ENCODE peak calls at places on chromosomes 11 and 22, in ten cellular contexts. D is mammary epithelial cell, M is kidney, L is MM.1S, J is upper lobe of left lung, K is pancreas, Y is transverse colon, C is heart left ventricle, N is hepatocyte, T is AG04450. V is an unnamed sample.

GRCh38 chr11:30192620-30193019 is 38.2 kb upstream of the FSHB start:
- DNase-seq in D (no peak), M (no peak), L (no peak), J (no peak), K (no peak), Y (no peak), C (no peak), N (no peak), T (no peak), V (no peak)

GRCh38 chr22:49213731-49214352 is 613.8 kb downstream of the BRD1 start:
- DNase-seq in D (no peak), M (peak; percentile 13), L (no peak), J (peak; percentile 6), K (no peak), Y (no peak), C (peak; percentile 24), N (no peak), T (no peak), V (no peak)

GRCh38 chr11:75311858-75312288 is 39.6 kb downstream of the ARRB1 start:
- DNase-seq in D (no peak), M (peak; percentile 89), L (no peak), J (peak; percentile 61), K (no peak), Y (peak; percentile 82), C (peak; percentile 91), N (peak; percentile 73), T (no peak), V (no peak)

GRCh38 chr22:46047841-46048595 is 71.1 kb upstream of the WNT7B start:
- DNase-seq in D (no peak), M (peak; percentile 49), L (no peak), J (peak; percentile 67), K (peak; percentile 26), Y (peak; percentile 16), C (no peak), N (no peak), T (no peak), V (no peak)

GRCh38 chr11:20661850-20662249 is 7.5 kb upstream of the NELL1 start:
- DNase-seq in D (no peak), M (no peak), L (no peak), J (no peak), K (no peak), Y (no peak), C (no peak), N (no peak), T (no peak), V (no peak)

GRCh38 chr11:1548221-1549070 is 23.6 kb downstream of the DUSP8 start:
- DNase-seq in D (peak; percentile 35), M (peak; percentile 94), L (no peak), J (peak; percentile 92), K (peak; percentile 89), Y (peak; percentile 87), C (peak; percentile 82), N (peak; percentile 89), T (no peak), V (no peak)

GRCh38 chr11:33655842-33656600 is 44.6 kb downstream of the C11orf91 start:
- DNase-seq in D (peak; percentile 64), M (no peak), L (no peak), J (no peak), K (no peak), Y (no peak), C (no peak), N (no peak), T (no peak), V (no peak)

GRCh38 chr22:45308624-45309421 is 911 bp upstream of the FAM118A start:
- DNase-seq in D (no peak), M (peak; percentile 77), L (no peak), J (no peak), K (no peak), Y (peak; percentile 42), C (no peak), N (no peak), T (no peak), V (no peak)

GRCh38 chr11:10323793-10324170 is 18.9 kb downstream of the ADM start:
- DNase-seq in D (peak; percentile 21), M (no peak), L (no peak), J (no peak), K (no peak), Y (no peak), C (no peak), N (no peak), T (no peak), V (no peak)

GRCh38 chr22:42719133-42719532 is 1.5 kb downstream of the A4GALT start:
- DNase-seq in D (no peak), M (no peak), L (no peak), J (no peak), K (no peak), Y (no peak), C (no peak), N (no peak), T (no peak), V (no peak)

GRCh38 chr22:16956290-16956689 is 51.7 kb downstream of the GAB4 start:
- DNase-seq in D (no peak), M (peak; percentile 45), L (no peak), J (no peak), K (no peak), Y (no peak), C (no peak), N (no peak), T (no peak), V (no peak)

GRCh38 chr22:50443202-50443601 is 31.6 kb downstream of the SBF1 start:
- DNase-seq in D (no peak), M (peak; percentile 73), L (no peak), J (no peak), K (no peak), Y (no peak), C (peak; percentile 37), N (no peak), T (no peak), V (no peak)

GRCh38 chr11:1827095-1827797 is 7.5 kb upstream of the SYT8 start:
- DNase-seq in D (peak; percentile 89), M (peak; percentile 85), L (no peak), J (peak; percentile 90), K (peak; percentile 78), Y (peak; percentile 71), C (peak; percentile 73), N (peak; percentile 76), T (no peak), V (no peak)

GRCh38 chr11:97743205-97743742 is 1277.5 kb upstream of the CNTN5 start:
- DNase-seq in D (peak; percentile 69), M (no peak), L (no peak), J (no peak), K (no peak), Y (no peak), C (no peak), N (no peak), T (no peak), V (no peak)

GRCh38 chr11:134392953-134393615 is 19.0 kb downstream of the B3GAT1 start:
- DNase-seq in D (no peak), M (no peak), L (no peak), J (no peak), K (no peak), Y (no peak), C (no peak), N (no peak), T (no peak), V (no peak)

GRCh38 chr11:134395002-134395401 is 17.0 kb downstream of the B3GAT1 start:
- DNase-seq in D (no peak), M (no peak), L (no peak), J (no peak), K (no peak), Y (no peak), C (no peak), N (no peak), T (no peak), V (no peak)

GRCh38 chr11:134391656-134392055 is 20.4 kb downstream of the B3GAT1 start:
- DNase-seq in D (no peak), M (no peak), L (no peak), J (no peak), K (no peak), Y (no peak), C (peak; percentile 37), N (no peak), T (no peak), V (no peak)

GRCh38 chr11:134394311-134394710 is 17.7 kb downstream of the B3GAT1 start:
- DNase-seq in D (no peak), M (no peak), L (no peak), J (no peak), K (no peak), Y (no peak), C (peak; percentile 23), N (no peak), T (no peak), V (no peak)

DNA sequence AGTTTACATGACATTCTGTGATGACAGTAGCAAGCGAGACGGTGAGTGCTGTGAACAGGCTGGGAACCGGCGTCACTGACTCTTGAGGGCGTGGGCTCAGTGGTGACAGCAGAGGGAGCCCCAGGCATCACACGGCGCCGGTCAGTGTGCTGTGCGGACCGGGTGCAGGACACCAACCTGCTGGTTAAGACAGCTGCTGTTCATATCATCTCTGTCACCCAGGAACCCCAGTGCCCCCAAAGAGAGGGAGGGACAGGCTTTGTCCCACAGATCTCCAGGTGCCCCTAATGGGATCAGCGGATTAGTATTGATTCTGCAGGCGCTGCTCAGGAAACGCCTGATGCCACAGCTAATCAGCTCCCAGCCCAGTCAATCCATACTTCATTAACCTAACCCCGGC is 18.4 kb downstream of the B3GAT1 start:
- DNase-seq in D (no peak), M (no peak), L (no peak), J (no peak), K (no peak), Y (peak; percentile 33), C (peak; percentile 61), N (peak; percentile 65), T (no peak), V (no peak)
- H3K27ac ChIP-seq in D (no peak overlapping the region), M (no peak overlapping the region), L (no peak overlapping the region), J (no peak overlapping the region), K (no peak overlapping the region), Y (no peak overlapping the region), C (no peak overlapping the region), N (no peak overlapping the region), T (no peak overlapping the region), V (no peak overlapping the region)

DNA sequence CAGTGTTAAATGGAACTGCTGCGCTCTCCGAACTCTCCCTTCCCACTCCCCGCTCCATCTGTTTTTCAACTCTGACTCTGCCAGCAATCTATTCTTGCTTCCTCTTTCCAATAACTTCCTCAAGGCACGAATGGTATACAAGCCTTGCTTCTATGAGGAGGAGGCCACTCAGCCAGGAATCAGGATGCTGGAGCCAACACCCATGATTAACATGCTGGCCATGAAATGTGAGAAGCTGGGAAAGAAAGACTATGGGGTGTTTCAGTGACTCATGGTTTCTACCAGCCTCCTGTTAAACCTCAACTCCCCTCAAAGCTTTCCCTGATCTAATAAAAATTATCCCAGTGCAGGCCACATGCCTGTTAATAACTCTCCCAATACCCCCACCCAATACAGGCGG is 46.4 kb upstream of the TBCEL start:
- DNase-seq in D (peak; percentile 55), M (no peak), L (no peak), J (no peak), K (no peak), Y (no peak), C (no peak), N (no peak), T (no peak), V (no peak)
- TF ChIP-seq CTCF in D (no peak), M (no peak), L (no peak), J (no peak), K (no peak), Y (no peak), C (no peak), N (no peak), T (no peak), V (no peak)

GRCh38 chr11:124864892-124865180 is 396 bp upstream of the ROBO3 start:
- DNase-seq in D (no peak), M (peak; percentile 33), L (no peak), J (no peak), K (no peak), Y (no peak), C (no peak), N (no peak), T (no peak), V (no peak)
- H3K4me3 ChIP-seq in D (no peak overlapping the region), M (no peak overlapping the region), L (no peak overlapping the region), J (no peak overlapping the region), K (no peak overlapping the region), Y (no peak overlapping the region), C (peak overlapping the region; percentile 41), N (no peak overlapping the region), T (no peak overlapping the region), V (peak overlapping the region; percentile 56)

GRCh38 chr11:86021390-86021789 is 47.5 kb downstream of the PICALM start:
- DNase-seq in D (no peak), M (no peak), L (no peak), J (no peak), K (no peak), Y (no peak), C (no peak), N (no peak), T (no peak), V (no peak)
- H3K27ac ChIP-seq in D (no peak overlapping the region), M (no peak overlapping the region), L (no peak overlapping the region), J (peak overlapping the region; percentile 18), K (no peak overlapping the region), Y (no peak overlapping the region), C (no peak overlapping the region), N (no peak overlapping the region), T (no peak overlapping the region), V (no peak overlapping the region)

V was measured in esophagus squamous epithelium.